ENCODE peak calls at places on chromosomes 6 and 20, in seven cellular contexts. One of them, this sample, is unnamed.

GRCh38 chr20:6053064-6053775 is 640 bp downstream of the LRRN4 start:
- DNase-seq in smooth muscle cell of the brain vasculature: no peak
- DNase-seq in activated T-cell treated with anti-CD3 and anti-CD28 coated beads, Interleukin-2, amount 50 U/mL, for 72 hours: no peak
- DNase-seq in CD8-positive, alpha-beta T cell: no peak
- DNase-seq in GF-D8: no peak
- DNase-seq in stimulated activated CD8-positive, alpha-beta memory T cell treated with anti-CD3 and anti-CD28 coated beads, Interleukin-7, amount 100 ng/mL, for 4 hours: no peak
- DNase-seq in epithelial cell of prostate: no peak
- DNase-seq in this sample: no peak

GRCh38 chr20:37816003-37816402 is 86.9 kb upstream of the VSTM2L start:
- DNase-seq in smooth muscle cell of the brain vasculature: no peak
- DNase-seq in activated T-cell treated with anti-CD3 and anti-CD28 coated beads, Interleukin-2, amount 50 U/mL, for 72 hours: no peak
- DNase-seq in CD8-positive, alpha-beta T cell: no peak
- DNase-seq in GF-D8: no peak
- DNase-seq in stimulated activated CD8-positive, alpha-beta memory T cell treated with anti-CD3 and anti-CD28 coated beads, Interleukin-7, amount 100 ng/mL, for 4 hours: no peak
- DNase-seq in epithelial cell of prostate: no peak
- DNase-seq in this sample: no peak

GRCh38 chr20:59013959-59014608 is 5.1 kb upstream of the TUBB1 start:
- DNase-seq in smooth muscle cell of the brain vasculature: no peak
- DNase-seq in activated T-cell treated with anti-CD3 and anti-CD28 coated beads, Interleukin-2, amount 50 U/mL, for 72 hours: no peak
- DNase-seq in CD8-positive, alpha-beta T cell: peak; percentile 43
- DNase-seq in GF-D8: no peak
- DNase-seq in stimulated activated CD8-positive, alpha-beta memory T cell treated with anti-CD3 and anti-CD28 coated beads, Interleukin-7, amount 100 ng/mL, for 4 hours: no peak
- DNase-seq in epithelial cell of prostate: no peak
- DNase-seq in this sample: no peak

GRCh38 chr6:138291849-138292181 is 73.5 kb upstream of the PBOV1 start:
- DNase-seq in smooth muscle cell of the brain vasculature: no peak
- DNase-seq in activated T-cell treated with anti-CD3 and anti-CD28 coated beads, Interleukin-2, amount 50 U/mL, for 72 hours: no peak
- DNase-seq in CD8-positive, alpha-beta T cell: no peak
- DNase-seq in GF-D8: no peak
- DNase-seq in stimulated activated CD8-positive, alpha-beta memory T cell treated with anti-CD3 and anti-CD28 coated beads, Interleukin-7, amount 100 ng/mL, for 4 hours: no peak
- DNase-seq in epithelial cell of prostate: no peak
- DNase-seq in this sample: no peak

GRCh38 chr6:26125015-26125690 is 37.9 kb downstream of the HFE start:
- DNase-seq in smooth muscle cell of the brain vasculature: no peak
- DNase-seq in activated T-cell treated with anti-CD3 and anti-CD28 coated beads, Interleukin-2, amount 50 U/mL, for 72 hours: peak; percentile 25
- DNase-seq in CD8-positive, alpha-beta T cell: peak; percentile 42
- DNase-seq in GF-D8: no peak
- DNase-seq in stimulated activated CD8-positive, alpha-beta memory T cell treated with anti-CD3 and anti-CD28 coated beads, Interleukin-7, amount 100 ng/mL, for 4 hours: no peak
- DNase-seq in epithelial cell of prostate: no peak
- DNase-seq in this sample: no peak

GRCh38 chr6:157594292-157594691 is 213.3 kb downstream of the ZDHHC14 start:
- DNase-seq in smooth muscle cell of the brain vasculature: no peak
- DNase-seq in activated T-cell treated with anti-CD3 and anti-CD28 coated beads, Interleukin-2, amount 50 U/mL, for 72 hours: no peak
- DNase-seq in CD8-positive, alpha-beta T cell: no peak
- DNase-seq in GF-D8: no peak
- DNase-seq in stimulated activated CD8-positive, alpha-beta memory T cell treated with anti-CD3 and anti-CD28 coated beads, Interleukin-7, amount 100 ng/mL, for 4 hours: no peak
- DNase-seq in epithelial cell of prostate: no peak
- DNase-seq in this sample: no peak

GRCh38 chr6:79186564-79186963 is 47.9 kb downstream of the HMGN3 start:
- DNase-seq in smooth muscle cell of the brain vasculature: no peak
- DNase-seq in activated T-cell treated with anti-CD3 and anti-CD28 coated beads, Interleukin-2, amount 50 U/mL, for 72 hours: no peak
- DNase-seq in CD8-positive, alpha-beta T cell: no peak
- DNase-seq in GF-D8: no peak
- DNase-seq in stimulated activated CD8-positive, alpha-beta memory T cell treated with anti-CD3 and anti-CD28 coated beads, Interleukin-7, amount 100 ng/mL, for 4 hours: no peak
- DNase-seq in epithelial cell of prostate: no peak
- DNase-seq in this sample: no peak

GRCh38 chr6:73695619-73696421 is at the start of gene CD109:
- DNase-seq in smooth muscle cell of the brain vasculature: no peak
- DNase-seq in activated T-cell treated with anti-CD3 and anti-CD28 coated beads, Interleukin-2, amount 50 U/mL, for 72 hours: peak; percentile 83
- DNase-seq in CD8-positive, alpha-beta T cell: peak; percentile 48
- DNase-seq in GF-D8: no peak
- DNase-seq in stimulated activated CD8-positive, alpha-beta memory T cell treated with anti-CD3 and anti-CD28 coated beads, Interleukin-7, amount 100 ng/mL, for 4 hours: peak; percentile 57
- DNase-seq in epithelial cell of prostate: peak; percentile 78
- DNase-seq in this sample: peak; percentile 68

GRCh38 chr6:151916075-151916474 is 108.6 kb downstream of the ESR1 start:
- DNase-seq in smooth muscle cell of the brain vasculature: no peak
- DNase-seq in activated T-cell treated with anti-CD3 and anti-CD28 coated beads, Interleukin-2, amount 50 U/mL, for 72 hours: no peak
- DNase-seq in CD8-positive, alpha-beta T cell: no peak
- DNase-seq in GF-D8: no peak
- DNase-seq in stimulated activated CD8-positive, alpha-beta memory T cell treated with anti-CD3 and anti-CD28 coated beads, Interleukin-7, amount 100 ng/mL, for 4 hours: no peak
- DNase-seq in epithelial cell of prostate: no peak
- DNase-seq in this sample: no peak

GRCh38 chr6:133083248-133083967 is 157.7 kb upstream of the EYA4 start:
- DNase-seq in smooth muscle cell of the brain vasculature: no peak
- DNase-seq in activated T-cell treated with anti-CD3 and anti-CD28 coated beads, Interleukin-2, amount 50 U/mL, for 72 hours: no peak
- DNase-seq in CD8-positive, alpha-beta T cell: no peak
- DNase-seq in GF-D8: no peak
- DNase-seq in stimulated activated CD8-positive, alpha-beta memory T cell treated with anti-CD3 and anti-CD28 coated beads, Interleukin-7, amount 100 ng/mL, for 4 hours: no peak
- DNase-seq in epithelial cell of prostate: no peak
- DNase-seq in this sample: no peak

GRCh38 chr20:36202891-36203338 is 33.4 kb upstream of the AAR2 start:
- DNase-seq in smooth muscle cell of the brain vasculature: no peak
- DNase-seq in activated T-cell treated with anti-CD3 and anti-CD28 coated beads, Interleukin-2, amount 50 U/mL, for 72 hours: peak; percentile 76
- DNase-seq in CD8-positive, alpha-beta T cell: peak; percentile 69
- DNase-seq in GF-D8: no peak
- DNase-seq in stimulated activated CD8-positive, alpha-beta memory T cell treated with anti-CD3 and anti-CD28 coated beads, Interleukin-7, amount 100 ng/mL, for 4 hours: peak; percentile 54
- DNase-seq in epithelial cell of prostate: no peak
- DNase-seq in this sample: no peak